ENCODE peak calls at places on chromosomes 1 and 21, in four cellular contexts. B, F, Q and E are unnamed samples. For H3K36me3, the result is how much of the 10 kb centered on the place peaks cover.

GRCh38 chr1:21514245-21514644 is 5.0 kb downstream of the ALPL start:
- DNase-seq in F (no peak), B (no peak), Q (no peak), E (no peak)

GRCh38 chr1:206805357-206805756 is 33.1 kb upstream of the IL10 start:
- DNase-seq in Q (no peak), F (no peak), B (no peak), E (no peak)

GRCh38 chr1:3649342-3650247 is at the start of gene WRAP73:
- DNase-seq in B (peak), Q (peak), F (peak), E (peak)

GRCh38 chr1:206135248-206135647 is 18.1 kb upstream of the AVPR1B start:
- DNase-seq in B (no peak), F (no peak), Q (no peak), E (no peak)

GRCh38 chr21:44983421-44984206 is 43.8 kb downstream of the SLX9 start:
- DNase-seq in F (no peak), Q (no peak), B (peak), E (no peak)

GRCh38 chr21:45497846-45498645 is 44.2 kb downstream of the SLC19A1 start:
- DNase-seq in Q (peak), B (peak), F (no peak), E (no peak)

GRCh38 chr1:230867119-230867902 is 1.0 kb downstream of the C1orf198 start:
- DNase-seq in Q (no peak), F (no peak), B (no peak), E (no peak)

GRCh38 chr21:15624646-15625045 is 105.1 kb upstream of the USP25 start:
- DNase-seq in B (no peak), Q (no peak), F (no peak), E (no peak)

GRCh38 chr1:17212487-17213121 is 7.7 kb downstream of the PADI1 start:
- DNase-seq in Q (peak), B (no peak), F (no peak), E (peak)

GRCh38 chr1:9128161-9128519 is 762 bp downstream of the GPR157 start:
- DNase-seq in F (peak), Q (peak), B (peak), E (no peak)

GRCh38 chr1:9438431-9439073 is 100.7 kb upstream of the SLC25A33 start:
- DNase-seq in F (no peak), B (peak), Q (peak), E (no peak)

GRCh38 chr1:230143534-230143933 is 76.5 kb downstream of the GALNT2 start:
- DNase-seq in Q (no peak), B (no peak), F (no peak), E (no peak)

GRCh38 chr1:232725303-232726047 is 79.7 kb upstream of the MAP10 start:
- DNase-seq in F (no peak), B (no peak), Q (no peak), E (no peak)

GRCh38 chr1:212098771-212099170 is 63.2 kb downstream of the DTL start:
- DNase-seq in B (no peak), F (no peak), Q (no peak), E (no peak)
- H3K36me3 ChIP-seq in B (under half), F (under half), Q (under half), E (under half)

DNA sequence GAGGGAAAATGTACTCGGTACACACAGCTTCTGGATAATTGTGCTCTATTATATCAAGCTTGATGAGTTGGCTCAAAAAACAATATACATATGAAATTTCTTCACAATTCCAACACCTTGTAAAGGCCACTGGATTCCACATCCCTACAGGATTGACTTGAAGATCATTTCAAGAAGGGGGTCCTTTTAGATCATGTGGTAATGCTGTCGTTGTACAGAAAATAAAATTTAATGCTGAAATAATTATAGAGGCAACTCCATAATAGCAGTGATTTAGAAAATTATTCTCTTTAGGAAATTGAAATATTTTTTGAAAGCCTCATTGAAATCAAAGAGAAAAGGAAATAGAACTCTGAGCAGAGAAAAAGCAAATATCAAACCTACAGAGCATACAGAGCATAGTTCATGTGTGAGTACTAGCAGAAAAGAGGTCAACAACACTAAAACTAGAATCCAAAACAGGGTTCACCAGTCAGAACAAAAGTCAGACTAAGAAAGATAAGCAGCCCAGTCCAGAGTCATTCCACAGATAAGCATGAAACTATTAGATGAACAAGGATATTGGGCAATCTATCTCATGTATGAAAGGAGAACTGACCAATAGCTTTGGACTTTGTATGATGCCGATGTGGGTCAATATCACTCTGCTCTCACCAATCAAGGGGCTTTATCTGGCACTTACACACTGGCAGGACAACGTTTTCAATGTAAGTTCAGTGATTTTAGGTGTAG is 79.5 kb upstream of the PALMD start:
- DNase-seq in F (no peak), B (no peak), Q (no peak), E (no peak)
- H3K4me3 ChIP-seq in F (no peak), B (no peak), Q (no peak), E (no peak)

GRCh38 chr1:221712198-221712684 is 29.6 kb downstream of the DUSP10 start:
- DNase-seq in B (no peak), Q (no peak), F (no peak), E (peak)
- H3K36me3 ChIP-seq in B (under half), Q (under half), F (under half), E (under half)

DNA sequence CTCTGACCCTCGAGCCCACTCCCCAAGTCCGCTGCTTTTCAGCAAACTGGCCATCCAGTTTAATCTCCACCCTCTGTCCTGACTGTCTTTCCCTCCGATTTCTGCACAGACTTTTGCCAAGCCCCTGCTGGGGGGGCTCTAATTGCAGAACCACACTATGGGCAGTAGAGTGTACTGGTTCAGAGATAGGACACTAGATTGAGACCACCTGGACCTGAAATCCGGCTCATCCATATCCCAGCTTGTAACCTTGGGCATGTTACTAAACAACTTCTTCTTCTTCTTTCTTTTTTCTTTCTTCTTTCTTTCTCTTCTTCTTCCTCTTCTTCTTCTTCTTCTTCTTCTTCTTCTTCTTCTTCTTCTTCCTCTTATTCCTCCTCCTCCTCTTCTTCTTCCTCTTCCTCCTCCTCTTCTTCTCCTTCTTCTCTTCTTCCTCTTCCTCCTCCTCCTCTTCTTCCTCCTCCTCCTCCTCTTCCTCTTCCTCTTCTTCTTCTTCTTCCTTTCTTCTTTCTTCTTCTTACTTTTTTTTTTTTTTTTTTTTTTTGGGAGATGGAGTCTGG is 7.7 kb downstream of the LRRC71 start:
- DNase-seq in F (no peak), Q (no peak), B (no peak), E (no peak)
- H3K4me3 ChIP-seq in F (no peak), Q (peak), B (no peak), E (no peak)

GRCh38 chr1:1318131-1318652 is 6.3 kb downstream of the INTS11 start:
- DNase-seq in Q (peak), B (peak), F (peak), E (peak)
- H3K36me3 ChIP-seq in Q (under half), B (under half), F (under half), E (under half)

GRCh38 chr1:155010211-155010918 is 7.8 kb downstream of the ZBTB7B start:
- DNase-seq in B (no peak), Q (no peak), F (peak), E (no peak)

GRCh38 chr1:155009742-155010141 is 7.1 kb downstream of the ZBTB7B start:
- DNase-seq in Q (no peak), F (no peak), B (no peak), E (no peak)

GRCh38 chr1:155008015-155008941 is 5.7 kb downstream of the ZBTB7B start:
- DNase-seq in B (no peak), Q (no peak), F (peak), E (no peak)

GRCh38 chr1:155011004-155011416 is 8.4 kb downstream of the ZBTB7B start:
- DNase-seq in B (no peak), Q (no peak), F (no peak), E (no peak)

DNA sequence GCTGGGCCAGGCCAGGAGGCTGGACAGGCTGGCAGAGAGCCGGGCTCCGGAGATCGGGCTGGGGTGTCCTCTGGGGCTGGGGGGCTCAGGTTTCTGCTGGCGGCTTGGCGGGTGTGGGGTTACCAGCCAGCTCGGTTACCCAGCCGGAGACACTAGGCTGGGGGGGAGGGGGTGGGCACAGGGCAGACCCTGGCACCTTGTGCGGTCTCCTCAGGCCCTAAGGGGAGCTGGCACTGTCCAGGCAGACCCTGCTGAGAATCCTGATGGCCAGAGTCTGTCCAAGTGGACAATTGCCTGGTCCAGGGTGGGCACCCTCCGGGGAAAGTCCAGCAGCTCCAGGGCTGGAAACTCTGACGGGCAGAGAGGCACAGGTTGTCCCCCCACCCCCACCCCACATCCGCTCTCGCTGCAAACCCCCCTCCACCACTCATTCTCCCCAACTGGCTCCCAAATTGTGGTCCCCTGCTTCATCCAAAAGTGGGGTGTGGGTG is 6.7 kb downstream of the ZBTB7B start:
- DNase-seq in F (no peak), Q (no peak), B (no peak), E (no peak)
- H3K4me3 ChIP-seq in F (peak), Q (peak), B (no peak), E (no peak)

GRCh38 chr1:91925644-91926330 is 23.4 kb upstream of the BRDT start:
- DNase-seq in F (no peak), B (no peak), Q (no peak), E (no peak)
- H3K36me3 ChIP-seq in F (under half), B (under half), Q (under half), E (under half)